ENCODE peak calls at places on chromosomes 13 and 19, in eight cellular contexts. One of them, this sample, is unnamed.
A peak's percentile ranks its signal among the peaks of the same experiment; 100 is the strongest.

GRCh38 chr13:21616880-21617279 is 12.9 kb upstream of the MICU2 start:
- DNase-seq in ecto neural progenitor cell: no peak
- DNase-seq in central memory CD8-positive, alpha-beta T cell: no peak
- DNase-seq in psoas muscle: no peak
- DNase-seq in NCI-H2171 treated with DMSO at 0.1 percent for 48 hours: no peak
- DNase-seq in SW 1271: no peak
- DNase-seq in GM23248: no peak
- DNase-seq in activated gamma-delta T cell: no peak
- DNase-seq in this sample: no peak

GRCh38 chr19:17706750-17707181 is 12.5 kb upstream of the MAP1S start:
- DNase-seq in central memory CD8-positive, alpha-beta T cell: no peak
- DNase-seq in ecto neural progenitor cell: peak; percentile 87
- DNase-seq in NCI-H2171 treated with DMSO at 0.1 percent for 48 hours: no peak
- DNase-seq in GM23248: peak; percentile 60
- DNase-seq in psoas muscle: no peak
- DNase-seq in activated gamma-delta T cell: no peak
- DNase-seq in SW 1271: no peak
- DNase-seq in this sample: no peak

GRCh38 chr13:110137677-110138008 is 169.3 kb downstream of the COL4A1 start:
- DNase-seq in ecto neural progenitor cell: peak; percentile 40
- DNase-seq in GM23248: peak; percentile 44
- DNase-seq in psoas muscle: peak; percentile 47
- DNase-seq in activated gamma-delta T cell: no peak
- DNase-seq in central memory CD8-positive, alpha-beta T cell: no peak
- DNase-seq in SW 1271: no peak
- DNase-seq in NCI-H2171 treated with DMSO at 0.1 percent for 48 hours: no peak
- DNase-seq in this sample: no peak

GRCh38 chr13:98352226-98352625 is 175.2 kb upstream of the RNF113B start:
- DNase-seq in NCI-H2171 treated with DMSO at 0.1 percent for 48 hours: no peak
- DNase-seq in ecto neural progenitor cell: no peak
- DNase-seq in central memory CD8-positive, alpha-beta T cell: no peak
- DNase-seq in GM23248: no peak
- DNase-seq in psoas muscle: no peak
- DNase-seq in SW 1271: no peak
- DNase-seq in activated gamma-delta T cell: no peak
- DNase-seq in this sample: no peak

GRCh38 chr19:13640611-13641010 is 123.7 kb upstream of the MRI1 start:
- DNase-seq in activated gamma-delta T cell: no peak
- DNase-seq in central memory CD8-positive, alpha-beta T cell: no peak
- DNase-seq in SW 1271: no peak
- DNase-seq in psoas muscle: no peak
- DNase-seq in ecto neural progenitor cell: no peak
- DNase-seq in GM23248: no peak
- DNase-seq in NCI-H2171 treated with DMSO at 0.1 percent for 48 hours: peak; percentile 93
- DNase-seq in this sample: no peak

GRCh38 chr19:56291857-56292256 is 19.3 kb downstream of the EDDM13 start:
- DNase-seq in NCI-H2171 treated with DMSO at 0.1 percent for 48 hours: no peak
- DNase-seq in activated gamma-delta T cell: no peak
- DNase-seq in ecto neural progenitor cell: no peak
- DNase-seq in GM23248: no peak
- DNase-seq in central memory CD8-positive, alpha-beta T cell: no peak
- DNase-seq in SW 1271: no peak
- DNase-seq in psoas muscle: no peak
- DNase-seq in this sample: no peak

GRCh38 chr19:49809155-49809986 is 3.7 kb downstream of the FUZ start:
- DNase-seq in GM23248: peak; percentile 62
- DNase-seq in NCI-H2171 treated with DMSO at 0.1 percent for 48 hours: no peak
- DNase-seq in activated gamma-delta T cell: no peak
- DNase-seq in psoas muscle: peak; percentile 72
- DNase-seq in SW 1271: no peak
- DNase-seq in central memory CD8-positive, alpha-beta T cell: peak; percentile 25
- DNase-seq in ecto neural progenitor cell: peak; percentile 79
- DNase-seq in this sample: peak; percentile 6

GRCh38 chr13:49635599-49636433 is 7.5 kb downstream of the ARL11 start:
- DNase-seq in NCI-H2171 treated with DMSO at 0.1 percent for 48 hours: no peak
- DNase-seq in activated gamma-delta T cell: no peak
- DNase-seq in central memory CD8-positive, alpha-beta T cell: peak; percentile 34
- DNase-seq in ecto neural progenitor cell: no peak
- DNase-seq in GM23248: no peak
- DNase-seq in psoas muscle: no peak
- DNase-seq in SW 1271: no peak
- DNase-seq in this sample: no peak

GRCh38 chr13:19052931-19053330 is 128.7 kb downstream of the TUBA3C start:
- DNase-seq in central memory CD8-positive, alpha-beta T cell: no peak
- DNase-seq in psoas muscle: no peak
- DNase-seq in NCI-H2171 treated with DMSO at 0.1 percent for 48 hours: no peak
- DNase-seq in GM23248: no peak
- DNase-seq in ecto neural progenitor cell: no peak
- DNase-seq in activated gamma-delta T cell: no peak
- DNase-seq in SW 1271: no peak
- DNase-seq in this sample: no peak

GRCh38 chr13:40665754-40666057 is 735 bp downstream of the FOXO1 start:
- DNase-seq in central memory CD8-positive, alpha-beta T cell: no peak
- DNase-seq in NCI-H2171 treated with DMSO at 0.1 percent for 48 hours: no peak
- DNase-seq in GM23248: peak; percentile 58
- DNase-seq in activated gamma-delta T cell: peak; percentile 42
- DNase-seq in ecto neural progenitor cell: no peak
- DNase-seq in SW 1271: no peak
- DNase-seq in psoas muscle: no peak
- DNase-seq in this sample: no peak

GRCh38 chr13:110644892-110645521 is 29.7 kb downstream of the NAXD start:
- DNase-seq in GM23248: peak; percentile 73
- DNase-seq in SW 1271: no peak
- DNase-seq in activated gamma-delta T cell: no peak
- DNase-seq in psoas muscle: peak; percentile 60
- DNase-seq in central memory CD8-positive, alpha-beta T cell: peak; percentile 21
- DNase-seq in ecto neural progenitor cell: peak; percentile 86
- DNase-seq in NCI-H2171 treated with DMSO at 0.1 percent for 48 hours: peak; percentile 86
- DNase-seq in this sample: no peak

GRCh38 chr13:29849071-29849541 is 1.3 kb downstream of the UBL3 start:
- DNase-seq in central memory CD8-positive, alpha-beta T cell: peak; percentile 37
- DNase-seq in ecto neural progenitor cell: no peak
- DNase-seq in psoas muscle: no peak
- DNase-seq in SW 1271: no peak
- DNase-seq in NCI-H2171 treated with DMSO at 0.1 percent for 48 hours: peak; percentile 9
- DNase-seq in GM23248: peak; percentile 61
- DNase-seq in activated gamma-delta T cell: no peak
- DNase-seq in this sample: no peak

GRCh38 chr13:50366488-50367174 is 351.4 kb downstream of the KCNRG start:
- DNase-seq in NCI-H2171 treated with DMSO at 0.1 percent for 48 hours: peak; percentile 17
- DNase-seq in GM23248: no peak
- DNase-seq in SW 1271: no peak
- DNase-seq in activated gamma-delta T cell: no peak
- DNase-seq in ecto neural progenitor cell: no peak
- DNase-seq in psoas muscle: no peak
- DNase-seq in central memory CD8-positive, alpha-beta T cell: no peak
- DNase-seq in this sample: peak; percentile 24

GRCh38 chr19:7980635-7981121 is 24.8 kb downstream of the ELAVL1 start:
- DNase-seq in ecto neural progenitor cell: no peak
- DNase-seq in NCI-H2171 treated with DMSO at 0.1 percent for 48 hours: no peak
- DNase-seq in psoas muscle: no peak
- DNase-seq in GM23248: no peak
- DNase-seq in activated gamma-delta T cell: no peak
- DNase-seq in SW 1271: no peak
- DNase-seq in central memory CD8-positive, alpha-beta T cell: no peak
- DNase-seq in this sample: no peak

GRCh38 chr19:53532362-53532761 is 5.6 kb upstream of the ZNF331 start:
- DNase-seq in activated gamma-delta T cell: no peak
- DNase-seq in psoas muscle: no peak
- DNase-seq in SW 1271: no peak
- DNase-seq in NCI-H2171 treated with DMSO at 0.1 percent for 48 hours: no peak
- DNase-seq in GM23248: peak; percentile 47
- DNase-seq in ecto neural progenitor cell: no peak
- DNase-seq in central memory CD8-positive, alpha-beta T cell: no peak
- DNase-seq in this sample: no peak

GRCh38 chr19:39339636-39340035 is 2.6 kb upstream of the SAMD4B start:
- DNase-seq in ecto neural progenitor cell: no peak
- DNase-seq in SW 1271: no peak
- DNase-seq in GM23248: no peak
- DNase-seq in psoas muscle: no peak
- DNase-seq in central memory CD8-positive, alpha-beta T cell: no peak
- DNase-seq in activated gamma-delta T cell: no peak
- DNase-seq in NCI-H2171 treated with DMSO at 0.1 percent for 48 hours: no peak
- DNase-seq in this sample: no peak

GRCh38 chr19:29544656-29545360 is 19.0 kb downstream of the VSTM2B start:
- DNase-seq in ecto neural progenitor cell: no peak
- DNase-seq in activated gamma-delta T cell: no peak
- DNase-seq in GM23248: no peak
- DNase-seq in central memory CD8-positive, alpha-beta T cell: no peak
- DNase-seq in SW 1271: no peak
- DNase-seq in psoas muscle: no peak
- DNase-seq in NCI-H2171 treated with DMSO at 0.1 percent for 48 hours: no peak
- DNase-seq in this sample: no peak

GRCh38 chr13:78742659-78743058 is 83.7 kb upstream of the OBI1 start:
- DNase-seq in GM23248: no peak
- DNase-seq in psoas muscle: no peak
- DNase-seq in activated gamma-delta T cell: no peak
- DNase-seq in SW 1271: no peak
- DNase-seq in NCI-H2171 treated with DMSO at 0.1 percent for 48 hours: no peak
- DNase-seq in central memory CD8-positive, alpha-beta T cell: no peak
- DNase-seq in ecto neural progenitor cell: no peak
- DNase-seq in this sample: no peak

GRCh38 chr13:29496241-29496712 is 99.2 kb downstream of the SLC7A1 start:
- DNase-seq in ecto neural progenitor cell: no peak
- DNase-seq in SW 1271: no peak
- DNase-seq in GM23248: no peak
- DNase-seq in central memory CD8-positive, alpha-beta T cell: no peak
- DNase-seq in NCI-H2171 treated with DMSO at 0.1 percent for 48 hours: no peak
- DNase-seq in activated gamma-delta T cell: no peak
- DNase-seq in psoas muscle: no peak
- DNase-seq in this sample: no peak

GRCh38 chr19:10551698-10552301 is 8.1 kb downstream of the ATG4D start:
- DNase-seq in psoas muscle: no peak
- DNase-seq in ecto neural progenitor cell: no peak
- DNase-seq in NCI-H2171 treated with DMSO at 0.1 percent for 48 hours: peak; percentile 62
- DNase-seq in GM23248: peak; percentile 55
- DNase-seq in activated gamma-delta T cell: no peak
- DNase-seq in central memory CD8-positive, alpha-beta T cell: no peak
- DNase-seq in SW 1271: no peak
- DNase-seq in this sample: no peak

GRCh38 chr19:48487944-48488343 is 18.8 kb downstream of the CYTH2 start:
- DNase-seq in GM23248: peak; percentile 94
- DNase-seq in NCI-H2171 treated with DMSO at 0.1 percent for 48 hours: no peak
- DNase-seq in SW 1271: peak; percentile 55
- DNase-seq in activated gamma-delta T cell: no peak
- DNase-seq in central memory CD8-positive, alpha-beta T cell: no peak
- DNase-seq in psoas muscle: peak; percentile 76
- DNase-seq in ecto neural progenitor cell: no peak
- DNase-seq in this sample: no peak

GRCh38 chr13:74251778-74252519 is 117.7 kb upstream of the KLF12 start:
- DNase-seq in central memory CD8-positive, alpha-beta T cell: no peak
- DNase-seq in GM23248: peak; percentile 53
- DNase-seq in NCI-H2171 treated with DMSO at 0.1 percent for 48 hours: peak; percentile 20
- DNase-seq in activated gamma-delta T cell: no peak
- DNase-seq in ecto neural progenitor cell: no peak
- DNase-seq in SW 1271: no peak
- DNase-seq in psoas muscle: no peak
- DNase-seq in this sample: no peak

GRCh38 chr13:106619688-106620555 is 52.0 kb upstream of the ARGLU1 start:
- DNase-seq in psoas muscle: no peak
- DNase-seq in central memory CD8-positive, alpha-beta T cell: no peak
- DNase-seq in NCI-H2171 treated with DMSO at 0.1 percent for 48 hours: peak; percentile 71
- DNase-seq in GM23248: peak; percentile 83
- DNase-seq in activated gamma-delta T cell: no peak
- DNase-seq in SW 1271: no peak
- DNase-seq in ecto neural progenitor cell: no peak
- DNase-seq in this sample: peak; percentile 9

GRCh38 chr19:48436586-48436985 is 9.2 kb upstream of the GRWD1 start:
- DNase-seq in GM23248: no peak
- DNase-seq in ecto neural progenitor cell: no peak
- DNase-seq in activated gamma-delta T cell: no peak
- DNase-seq in psoas muscle: no peak
- DNase-seq in SW 1271: no peak
- DNase-seq in NCI-H2171 treated with DMSO at 0.1 percent for 48 hours: no peak
- DNase-seq in central memory CD8-positive, alpha-beta T cell: no peak
- DNase-seq in this sample: no peak

GRCh38 chr19:3284759-3285646 is 60.5 kb downstream of the CELF5 start:
- DNase-seq in NCI-H2171 treated with DMSO at 0.1 percent for 48 hours: no peak
- DNase-seq in central memory CD8-positive, alpha-beta T cell: peak; percentile 56
- DNase-seq in ecto neural progenitor cell: peak; percentile 99
- DNase-seq in activated gamma-delta T cell: peak; percentile 50
- DNase-seq in psoas muscle: peak; percentile 40
- DNase-seq in SW 1271: no peak
- DNase-seq in GM23248: peak; percentile 64
- DNase-seq in this sample: no peak

GRCh38 chr13:97193577-97193976 is 28.6 kb upstream of the MBNL2 start:
- DNase-seq in GM23248: no peak
- DNase-seq in psoas muscle: no peak
- DNase-seq in ecto neural progenitor cell: no peak
- DNase-seq in NCI-H2171 treated with DMSO at 0.1 percent for 48 hours: no peak
- DNase-seq in SW 1271: no peak
- DNase-seq in central memory CD8-positive, alpha-beta T cell: no peak
- DNase-seq in activated gamma-delta T cell: no peak
- DNase-seq in this sample: no peak

GRCh38 chr13:97344250-97345175 is 89.5 kb upstream of the RAP2A start:
- DNase-seq in activated gamma-delta T cell: no peak
- DNase-seq in ecto neural progenitor cell: no peak
- DNase-seq in NCI-H2171 treated with DMSO at 0.1 percent for 48 hours: peak; percentile 61
- DNase-seq in psoas muscle: peak; percentile 63
- DNase-seq in central memory CD8-positive, alpha-beta T cell: peak; percentile 14
- DNase-seq in GM23248: peak; percentile 76
- DNase-seq in SW 1271: peak; percentile 24
- DNase-seq in this sample: no peak

GRCh38 chr19:57212109-57212508 is 18.7 kb upstream of the AURKC start:
- DNase-seq in psoas muscle: no peak
- DNase-seq in activated gamma-delta T cell: no peak
- DNase-seq in central memory CD8-positive, alpha-beta T cell: no peak
- DNase-seq in GM23248: peak; percentile 46
- DNase-seq in SW 1271: no peak
- DNase-seq in NCI-H2171 treated with DMSO at 0.1 percent for 48 hours: no peak
- DNase-seq in ecto neural progenitor cell: no peak
- DNase-seq in this sample: no peak

GRCh38 chr19:2455481-2456300 is 1.1 kb downstream of the LMNB2 start:
- DNase-seq in SW 1271: no peak
- DNase-seq in activated gamma-delta T cell: peak; percentile 58
- DNase-seq in psoas muscle: peak; percentile 40
- DNase-seq in central memory CD8-positive, alpha-beta T cell: peak; percentile 29
- DNase-seq in NCI-H2171 treated with DMSO at 0.1 percent for 48 hours: no peak
- DNase-seq in ecto neural progenitor cell: no peak
- DNase-seq in GM23248: peak; percentile 62
- DNase-seq in this sample: no peak

GRCh38 chr19:5407356-5407755 is 47.9 kb upstream of the ZNRF4 start:
- DNase-seq in SW 1271: no peak
- DNase-seq in NCI-H2171 treated with DMSO at 0.1 percent for 48 hours: peak; percentile 40
- DNase-seq in ecto neural progenitor cell: no peak
- DNase-seq in psoas muscle: no peak
- DNase-seq in central memory CD8-positive, alpha-beta T cell: no peak
- DNase-seq in GM23248: peak; percentile 43
- DNase-seq in activated gamma-delta T cell: no peak
- DNase-seq in this sample: no peak

GRCh38 chr19:29771708-29772415 is 39.9 kb upstream of the CCNE1 start:
- DNase-seq in psoas muscle: peak; percentile 34
- DNase-seq in central memory CD8-positive, alpha-beta T cell: no peak
- DNase-seq in GM23248: peak; percentile 81
- DNase-seq in ecto neural progenitor cell: peak; percentile 78
- DNase-seq in activated gamma-delta T cell: no peak
- DNase-seq in NCI-H2171 treated with DMSO at 0.1 percent for 48 hours: peak; percentile 26
- DNase-seq in SW 1271: no peak
- DNase-seq in this sample: peak; percentile 92

GRCh38 chr13:33236021-33236420 is 49.5 kb downstream of the STARD13 start:
- DNase-seq in central memory CD8-positive, alpha-beta T cell: no peak
- DNase-seq in ecto neural progenitor cell: no peak
- DNase-seq in psoas muscle: no peak
- DNase-seq in activated gamma-delta T cell: no peak
- DNase-seq in NCI-H2171 treated with DMSO at 0.1 percent for 48 hours: no peak
- DNase-seq in GM23248: peak; percentile 89
- DNase-seq in SW 1271: peak; percentile 27
- DNase-seq in this sample: no peak

GRCh38 chr13:90485441-90485840 is 862.0 kb upstream of the MIR17HG start:
- DNase-seq in ecto neural progenitor cell: no peak
- DNase-seq in NCI-H2171 treated with DMSO at 0.1 percent for 48 hours: no peak
- DNase-seq in psoas muscle: no peak
- DNase-seq in central memory CD8-positive, alpha-beta T cell: no peak
- DNase-seq in GM23248: peak; percentile 87
- DNase-seq in activated gamma-delta T cell: no peak
- DNase-seq in SW 1271: no peak
- DNase-seq in this sample: no peak

GRCh38 chr19:17847538-17848366 is at the start of gene JAK3:
- DNase-seq in NCI-H2171 treated with DMSO at 0.1 percent for 48 hours: no peak
- DNase-seq in activated gamma-delta T cell: peak; percentile 69
- DNase-seq in central memory CD8-positive, alpha-beta T cell: peak; percentile 77
- DNase-seq in psoas muscle: peak; percentile 58
- DNase-seq in GM23248: peak; percentile 87
- DNase-seq in SW 1271: peak; percentile 50
- DNase-seq in ecto neural progenitor cell: peak; percentile 93
- DNase-seq in this sample: peak; percentile 72